ENCODE peak calls at places on chromosomes 1 and 21, in ten cellular contexts. One of them, this sample, is unnamed.

GRCh38 chr21:46196733-46197132 is 12.5 kb upstream of the SPATC1L start:
- DNase-seq in mucosa of descending colon: no peak
- DNase-seq in pancreas: no peak
- DNase-seq in astrocyte of the spinal cord: no peak
- DNase-seq in fibroblast of pulmonary artery: no peak
- DNase-seq in GM12878: no peak
- DNase-seq in MCF 10A: no peak
- DNase-seq in neural progenitor cell: no peak
- DNase-seq in endothelial cell: no peak
- DNase-seq in left lung: no peak
- DNase-seq in this sample: no peak

GRCh38 chr1:151846062-151846568 is 6.5 kb upstream of the C2CD4D start:
- DNase-seq in pancreas: no peak
- DNase-seq in endothelial cell: no peak
- DNase-seq in GM12878: no peak
- DNase-seq in MCF 10A: peak; percentile 68
- DNase-seq in astrocyte of the spinal cord: peak; percentile 41
- DNase-seq in neural progenitor cell: no peak
- DNase-seq in fibroblast of pulmonary artery: peak; percentile 65
- DNase-seq in mucosa of descending colon: no peak
- DNase-seq in left lung: no peak
- DNase-seq in this sample: no peak

GRCh38 chr1:210159206-210159605 is 73.4 kb upstream of the SERTAD4 start:
- DNase-seq in GM12878: no peak
- DNase-seq in fibroblast of pulmonary artery: no peak
- DNase-seq in endothelial cell: no peak
- DNase-seq in neural progenitor cell: peak; percentile 78
- DNase-seq in mucosa of descending colon: no peak
- DNase-seq in pancreas: no peak
- DNase-seq in astrocyte of the spinal cord: no peak
- DNase-seq in MCF 10A: no peak
- DNase-seq in left lung: no peak
- DNase-seq in this sample: no peak

GRCh38 chr1:7453038-7453437 is 318.1 kb upstream of the VAMP3 start:
- DNase-seq in pancreas: no peak
- DNase-seq in fibroblast of pulmonary artery: no peak
- DNase-seq in astrocyte of the spinal cord: no peak
- DNase-seq in mucosa of descending colon: no peak
- DNase-seq in GM12878: no peak
- DNase-seq in left lung: no peak
- DNase-seq in endothelial cell: no peak
- DNase-seq in neural progenitor cell: no peak
- DNase-seq in MCF 10A: no peak
- DNase-seq in this sample: no peak

GRCh38 chr1:226939439-226940028 is 560 bp upstream of the COQ8A start:
- DNase-seq in pancreas: peak; percentile 75
- DNase-seq in mucosa of descending colon: peak; percentile 66
- DNase-seq in fibroblast of pulmonary artery: no peak
- DNase-seq in endothelial cell: peak; percentile 56
- DNase-seq in GM12878: no peak
- DNase-seq in left lung: peak; percentile 73
- DNase-seq in MCF 10A: no peak
- DNase-seq in neural progenitor cell: peak; percentile 74
- DNase-seq in astrocyte of the spinal cord: no peak
- DNase-seq in this sample: peak; percentile 69

GRCh38 chr1:225477296-225477911 is 49.6 kb upstream of the LBR start:
- DNase-seq in neural progenitor cell: no peak
- DNase-seq in GM12878: no peak
- DNase-seq in MCF 10A: no peak
- DNase-seq in astrocyte of the spinal cord: no peak
- DNase-seq in endothelial cell: no peak
- DNase-seq in left lung: no peak
- DNase-seq in fibroblast of pulmonary artery: no peak
- DNase-seq in pancreas: peak; percentile 3
- DNase-seq in mucosa of descending colon: no peak
- DNase-seq in this sample: no peak

GRCh38 chr1:54800899-54801759 is at the start of gene TTC22:
- DNase-seq in fibroblast of pulmonary artery: no peak
- DNase-seq in mucosa of descending colon: peak; percentile 87
- DNase-seq in left lung: peak; percentile 72
- DNase-seq in neural progenitor cell: peak; percentile 39
- DNase-seq in endothelial cell: peak; percentile 19
- DNase-seq in astrocyte of the spinal cord: no peak
- DNase-seq in GM12878: peak; percentile 35
- DNase-seq in MCF 10A: peak; percentile 71
- DNase-seq in pancreas: peak; percentile 78
- DNase-seq in this sample: peak; percentile 37

GRCh38 chr21:32099812-32100416 is 178.9 kb downstream of the MIS18A start:
- DNase-seq in fibroblast of pulmonary artery: no peak
- DNase-seq in endothelial cell: no peak
- DNase-seq in neural progenitor cell: peak; percentile 45
- DNase-seq in MCF 10A: peak; percentile 6
- DNase-seq in astrocyte of the spinal cord: no peak
- DNase-seq in mucosa of descending colon: no peak
- DNase-seq in GM12878: no peak
- DNase-seq in left lung: no peak
- DNase-seq in pancreas: no peak
- DNase-seq in this sample: no peak

GRCh38 chr1:56915960-56916359 is 49.9 kb downstream of the C8B start:
- DNase-seq in MCF 10A: peak; percentile 15
- DNase-seq in astrocyte of the spinal cord: no peak
- DNase-seq in fibroblast of pulmonary artery: no peak
- DNase-seq in pancreas: peak; percentile 92
- DNase-seq in mucosa of descending colon: no peak
- DNase-seq in left lung: peak; percentile 44
- DNase-seq in GM12878: no peak
- DNase-seq in endothelial cell: no peak
- DNase-seq in neural progenitor cell: no peak
- DNase-seq in this sample: no peak

GRCh38 chr1:3062616-3063378 is 6.2 kb upstream of the PRDM16 start:
- DNase-seq in fibroblast of pulmonary artery: no peak
- DNase-seq in GM12878: no peak
- DNase-seq in astrocyte of the spinal cord: no peak
- DNase-seq in mucosa of descending colon: no peak
- DNase-seq in left lung: peak; percentile 17
- DNase-seq in endothelial cell: no peak
- DNase-seq in pancreas: peak; percentile 15
- DNase-seq in neural progenitor cell: peak; percentile 65
- DNase-seq in MCF 10A: no peak
- DNase-seq in this sample: no peak

GRCh38 chr1:151822404-151822803 is 9.2 kb downstream of the RORC start:
- DNase-seq in MCF 10A: no peak
- DNase-seq in left lung: no peak
- DNase-seq in neural progenitor cell: no peak
- DNase-seq in pancreas: no peak
- DNase-seq in astrocyte of the spinal cord: no peak
- DNase-seq in mucosa of descending colon: no peak
- DNase-seq in endothelial cell: no peak
- DNase-seq in fibroblast of pulmonary artery: no peak
- DNase-seq in GM12878: no peak
- DNase-seq in this sample: no peak

GRCh38 chr1:7888248-7889010 is 35.6 kb upstream of the UTS2 start:
- DNase-seq in GM12878: no peak
- DNase-seq in pancreas: no peak
- DNase-seq in fibroblast of pulmonary artery: peak; percentile 93
- DNase-seq in left lung: no peak
- DNase-seq in mucosa of descending colon: no peak
- DNase-seq in endothelial cell: no peak
- DNase-seq in MCF 10A: peak; percentile 43
- DNase-seq in astrocyte of the spinal cord: peak; percentile 26
- DNase-seq in neural progenitor cell: no peak
- DNase-seq in this sample: peak; percentile 41

GRCh38 chr1:66778266-66778665 is 22.8 kb downstream of the INSL5 start:
- DNase-seq in left lung: no peak
- DNase-seq in GM12878: no peak
- DNase-seq in neural progenitor cell: no peak
- DNase-seq in pancreas: no peak
- DNase-seq in fibroblast of pulmonary artery: no peak
- DNase-seq in mucosa of descending colon: no peak
- DNase-seq in endothelial cell: no peak
- DNase-seq in astrocyte of the spinal cord: no peak
- DNase-seq in MCF 10A: no peak
- DNase-seq in this sample: no peak

GRCh38 chr21:33856893-33857527 is 58.6 kb downstream of the ATP5PO start:
- DNase-seq in astrocyte of the spinal cord: no peak
- DNase-seq in pancreas: no peak
- DNase-seq in mucosa of descending colon: no peak
- DNase-seq in MCF 10A: no peak
- DNase-seq in fibroblast of pulmonary artery: no peak
- DNase-seq in left lung: no peak
- DNase-seq in GM12878: no peak
- DNase-seq in neural progenitor cell: no peak
- DNase-seq in endothelial cell: no peak
- DNase-seq in this sample: no peak

GRCh38 chr21:33857846-33858671 is 57.5 kb downstream of the ATP5PO start:
- DNase-seq in astrocyte of the spinal cord: no peak
- DNase-seq in fibroblast of pulmonary artery: no peak
- DNase-seq in endothelial cell: no peak
- DNase-seq in MCF 10A: no peak
- DNase-seq in left lung: no peak
- DNase-seq in neural progenitor cell: peak; percentile 14
- DNase-seq in GM12878: no peak
- DNase-seq in mucosa of descending colon: no peak
- DNase-seq in pancreas: no peak
- DNase-seq in this sample: no peak

GRCh38 chr21:33854604-33855003 is 61.0 kb downstream of the ATP5PO start:
- DNase-seq in left lung: no peak
- DNase-seq in astrocyte of the spinal cord: no peak
- DNase-seq in endothelial cell: no peak
- DNase-seq in neural progenitor cell: no peak
- DNase-seq in mucosa of descending colon: no peak
- DNase-seq in GM12878: no peak
- DNase-seq in fibroblast of pulmonary artery: no peak
- DNase-seq in pancreas: no peak
- DNase-seq in MCF 10A: peak; percentile 84
- DNase-seq in this sample: no peak

GRCh38 chr21:33852495-33852894 is 63.1 kb downstream of the ATP5PO start:
- DNase-seq in astrocyte of the spinal cord: no peak
- DNase-seq in neural progenitor cell: no peak
- DNase-seq in GM12878: no peak
- DNase-seq in endothelial cell: no peak
- DNase-seq in mucosa of descending colon: no peak
- DNase-seq in pancreas: no peak
- DNase-seq in fibroblast of pulmonary artery: no peak
- DNase-seq in left lung: no peak
- DNase-seq in MCF 10A: no peak
- DNase-seq in this sample: no peak

GRCh38 chr21:33855190-33855589 is 60.4 kb downstream of the ATP5PO start:
- DNase-seq in endothelial cell: no peak
- DNase-seq in left lung: no peak
- DNase-seq in mucosa of descending colon: no peak
- DNase-seq in neural progenitor cell: no peak
- DNase-seq in GM12878: no peak
- DNase-seq in pancreas: no peak
- DNase-seq in MCF 10A: no peak
- DNase-seq in astrocyte of the spinal cord: no peak
- DNase-seq in fibroblast of pulmonary artery: no peak
- DNase-seq in this sample: no peak
- TF ChIP-seq CTCF in endothelial cell: no peak
- TF ChIP-seq CTCF in left lung: no peak
- TF ChIP-seq CTCF in mucosa of descending colon: no peak
- TF ChIP-seq CTCF in neural progenitor cell: no peak
- TF ChIP-seq CTCF in GM12878: no peak
- TF ChIP-seq CTCF in pancreas: no peak
- TF ChIP-seq CTCF in MCF 10A: no peak
- TF ChIP-seq CTCF in astrocyte of the spinal cord: no peak
- TF ChIP-seq CTCF in fibroblast of pulmonary artery: peak; percentile 18
- TF ChIP-seq CTCF in this sample: peak; percentile 44

GRCh38 chr1:27868556-27868931 is 3.8 kb upstream of the THEMIS2 start:
- DNase-seq in endothelial cell: no peak
- DNase-seq in fibroblast of pulmonary artery: no peak
- DNase-seq in left lung: no peak
- DNase-seq in pancreas: no peak
- DNase-seq in astrocyte of the spinal cord: no peak
- DNase-seq in GM12878: no peak
- DNase-seq in mucosa of descending colon: no peak
- DNase-seq in neural progenitor cell: no peak
- DNase-seq in MCF 10A: no peak
- DNase-seq in this sample: no peak

GRCh38 chr1:27872802-27873665 is 690 bp downstream of the THEMIS2 start:
- DNase-seq in endothelial cell: no peak
- DNase-seq in left lung: no peak
- DNase-seq in mucosa of descending colon: no peak
- DNase-seq in astrocyte of the spinal cord: no peak
- DNase-seq in neural progenitor cell: peak; percentile 50
- DNase-seq in GM12878: no peak
- DNase-seq in pancreas: no peak
- DNase-seq in MCF 10A: peak; percentile 52
- DNase-seq in fibroblast of pulmonary artery: peak; percentile 16
- DNase-seq in this sample: peak; percentile 32

GRCh38 chr1:27869719-27870085 is 2.6 kb upstream of the THEMIS2 start:
- DNase-seq in GM12878: no peak
- DNase-seq in fibroblast of pulmonary artery: no peak
- DNase-seq in MCF 10A: no peak
- DNase-seq in left lung: no peak
- DNase-seq in mucosa of descending colon: no peak
- DNase-seq in endothelial cell: no peak
- DNase-seq in astrocyte of the spinal cord: no peak
- DNase-seq in neural progenitor cell: no peak
- DNase-seq in pancreas: no peak
- DNase-seq in this sample: no peak

GRCh38 chr1:27872059-27872801 is at the start of gene THEMIS2:
- DNase-seq in pancreas: peak; percentile 58
- DNase-seq in neural progenitor cell: peak; percentile 89
- DNase-seq in fibroblast of pulmonary artery: peak; percentile 33
- DNase-seq in GM12878: no peak
- DNase-seq in endothelial cell: peak; percentile 76
- DNase-seq in left lung: peak; percentile 79
- DNase-seq in mucosa of descending colon: peak; percentile 74
- DNase-seq in astrocyte of the spinal cord: peak; percentile 28
- DNase-seq in MCF 10A: peak; percentile 53
- DNase-seq in this sample: peak; percentile 78

GRCh38 chr1:27868932-27869718 is 3.2 kb upstream of the THEMIS2 start:
- DNase-seq in pancreas: no peak
- DNase-seq in left lung: no peak
- DNase-seq in astrocyte of the spinal cord: no peak
- DNase-seq in mucosa of descending colon: peak; percentile 50
- DNase-seq in fibroblast of pulmonary artery: no peak
- DNase-seq in neural progenitor cell: no peak
- DNase-seq in endothelial cell: no peak
- DNase-seq in MCF 10A: no peak
- DNase-seq in GM12878: peak; percentile 74
- DNase-seq in this sample: no peak
- TF ChIP-seq CTCF in pancreas: no peak
- TF ChIP-seq CTCF in left lung: no peak
- TF ChIP-seq CTCF in astrocyte of the spinal cord: no peak
- TF ChIP-seq CTCF in mucosa of descending colon: no peak
- TF ChIP-seq CTCF in fibroblast of pulmonary artery: no peak
- TF ChIP-seq CTCF in neural progenitor cell: no peak
- TF ChIP-seq CTCF in endothelial cell: no peak
- TF ChIP-seq CTCF in MCF 10A: no peak
- TF ChIP-seq CTCF in GM12878: peak; percentile 3
- TF ChIP-seq CTCF in this sample: no peak

GRCh38 chr1:16205333-16205671 is 7.2 kb downstream of the ARHGEF19 start:
- DNase-seq in GM12878: no peak
- DNase-seq in astrocyte of the spinal cord: no peak
- DNase-seq in neural progenitor cell: no peak
- DNase-seq in left lung: no peak
- DNase-seq in mucosa of descending colon: no peak
- DNase-seq in MCF 10A: no peak
- DNase-seq in fibroblast of pulmonary artery: no peak
- DNase-seq in endothelial cell: no peak
- DNase-seq in pancreas: peak; percentile 24
- DNase-seq in this sample: no peak
- TF ChIP-seq CTCF in GM12878: no peak
- TF ChIP-seq CTCF in astrocyte of the spinal cord: no peak
- TF ChIP-seq CTCF in neural progenitor cell: no peak
- TF ChIP-seq CTCF in left lung: no peak
- TF ChIP-seq CTCF in mucosa of descending colon: no peak
- TF ChIP-seq CTCF in MCF 10A: no peak
- TF ChIP-seq CTCF in fibroblast of pulmonary artery: no peak
- TF ChIP-seq CTCF in endothelial cell: no peak
- TF ChIP-seq CTCF in pancreas: no peak
- TF ChIP-seq CTCF in this sample: no peak

GRCh38 chr1:204258213-204259115 is 44.7 kb upstream of the GOLT1A start:
- DNase-seq in left lung: no peak
- DNase-seq in endothelial cell: peak; percentile 85
- DNase-seq in GM12878: no peak
- DNase-seq in fibroblast of pulmonary artery: peak; percentile 70
- DNase-seq in neural progenitor cell: peak; percentile 83
- DNase-seq in mucosa of descending colon: peak; percentile 70
- DNase-seq in astrocyte of the spinal cord: peak; percentile 25
- DNase-seq in MCF 10A: peak; percentile 80
- DNase-seq in pancreas: peak; percentile 46
- DNase-seq in this sample: peak; percentile 63
- TF ChIP-seq CTCF in left lung: peak; percentile 66
- TF ChIP-seq CTCF in endothelial cell: peak; percentile 72
- TF ChIP-seq CTCF in GM12878: peak; percentile 63
- TF ChIP-seq CTCF in fibroblast of pulmonary artery: peak; percentile 90
- TF ChIP-seq CTCF in neural progenitor cell: peak; percentile 90
- TF ChIP-seq CTCF in mucosa of descending colon: peak; percentile 52
- TF ChIP-seq CTCF in astrocyte of the spinal cord: peak; percentile 87
- TF ChIP-seq CTCF in MCF 10A: peak; percentile 97
- TF ChIP-seq CTCF in pancreas: peak; percentile 70
- TF ChIP-seq CTCF in this sample: peak; percentile 76